ENCODE peak calls at places on chromosomes 7 and 10, in nine cellular contexts. One of them, this sample, is unnamed. For H3K4me1, the result is how much of the 10 kb centered on the place peaks cover.

GRCh38 chr10:77606751-77607150 is 30.9 kb downstream of the KCNMA1 start:
- DNase-seq in spleen: no peak
- DNase-seq in heart left ventricle: no peak
- DNase-seq in CD8-positive, alpha-beta T cell: no peak
- DNase-seq in mammary epithelial cell: peak
- DNase-seq in right atrium auricular region: no peak
- DNase-seq in psoas muscle: no peak
- DNase-seq in left ventricle myocardium inferior: no peak
- DNase-seq in IMR-90: no peak
- DNase-seq in this sample: no peak

GRCh38 chr10:48207853-48208252 is 66.6 kb downstream of the FRMPD2 start:
- DNase-seq in spleen: no peak
- DNase-seq in heart left ventricle: no peak
- DNase-seq in CD8-positive, alpha-beta T cell: no peak
- DNase-seq in mammary epithelial cell: no peak
- DNase-seq in right atrium auricular region: no peak
- DNase-seq in psoas muscle: no peak
- DNase-seq in left ventricle myocardium inferior: no peak
- DNase-seq in IMR-90: no peak
- DNase-seq in this sample: no peak

GRCh38 chr10:103231047-103231551 is 14.6 kb upstream of the RPEL1 start:
- DNase-seq in spleen: no peak
- DNase-seq in heart left ventricle: no peak
- DNase-seq in CD8-positive, alpha-beta T cell: no peak
- DNase-seq in mammary epithelial cell: peak
- DNase-seq in right atrium auricular region: peak
- DNase-seq in psoas muscle: no peak
- DNase-seq in left ventricle myocardium inferior: no peak
- DNase-seq in IMR-90: peak
- DNase-seq in this sample: no peak

GRCh38 chr7:97126483-97127171 is 9.1 kb downstream of the SDHAF3 start:
- DNase-seq in spleen: no peak
- DNase-seq in heart left ventricle: no peak
- DNase-seq in CD8-positive, alpha-beta T cell: no peak
- DNase-seq in mammary epithelial cell: no peak
- DNase-seq in right atrium auricular region: no peak
- DNase-seq in psoas muscle: no peak
- DNase-seq in left ventricle myocardium inferior: no peak
- DNase-seq in IMR-90: peak
- DNase-seq in this sample: no peak

GRCh38 chr7:131328387-131329175 is 905 bp downstream of the MKLN1 start:
- DNase-seq in spleen: no peak
- DNase-seq in heart left ventricle: no peak
- DNase-seq in CD8-positive, alpha-beta T cell: no peak
- DNase-seq in mammary epithelial cell: peak
- DNase-seq in right atrium auricular region: no peak
- DNase-seq in psoas muscle: no peak
- DNase-seq in left ventricle myocardium inferior: no peak
- DNase-seq in IMR-90: peak
- DNase-seq in this sample: no peak

GRCh38 chr7:26993816-26994810 is 101.7 kb downstream of the HOXA1 start:
- DNase-seq in spleen: no peak
- DNase-seq in heart left ventricle: no peak
- DNase-seq in CD8-positive, alpha-beta T cell: no peak
- DNase-seq in mammary epithelial cell: peak
- DNase-seq in right atrium auricular region: no peak
- DNase-seq in psoas muscle: no peak
- DNase-seq in left ventricle myocardium inferior: no peak
- DNase-seq in IMR-90: peak
- DNase-seq in this sample: no peak

GRCh38 chr7:73831656-73832579 is 1.1 kb downstream of the CLDN4 start:
- DNase-seq in spleen: no peak
- DNase-seq in heart left ventricle: no peak
- DNase-seq in CD8-positive, alpha-beta T cell: no peak
- DNase-seq in mammary epithelial cell: peak
- DNase-seq in right atrium auricular region: no peak
- DNase-seq in psoas muscle: no peak
- DNase-seq in left ventricle myocardium inferior: no peak
- DNase-seq in IMR-90: no peak
- DNase-seq in this sample: no peak

GRCh38 chr10:43069597-43069996 is 7.3 kb upstream of the RET start:
- DNase-seq in spleen: peak
- DNase-seq in heart left ventricle: peak
- DNase-seq in CD8-positive, alpha-beta T cell: no peak
- DNase-seq in mammary epithelial cell: no peak
- DNase-seq in right atrium auricular region: no peak
- DNase-seq in psoas muscle: no peak
- DNase-seq in left ventricle myocardium inferior: no peak
- DNase-seq in IMR-90: no peak
- DNase-seq in this sample: no peak

GRCh38 chr7:129772646-129773280 is 161.2 kb downstream of the NRF1 start:
- DNase-seq in spleen: peak
- DNase-seq in heart left ventricle: no peak
- DNase-seq in CD8-positive, alpha-beta T cell: no peak
- DNase-seq in mammary epithelial cell: no peak
- DNase-seq in right atrium auricular region: no peak
- DNase-seq in psoas muscle: no peak
- DNase-seq in left ventricle myocardium inferior: no peak
- DNase-seq in IMR-90: no peak
- DNase-seq in this sample: no peak

GRCh38 chr10:123380491-123381085 is 226.4 kb downstream of the BUB3 start:
- DNase-seq in spleen: no peak
- DNase-seq in heart left ventricle: no peak
- DNase-seq in CD8-positive, alpha-beta T cell: no peak
- DNase-seq in mammary epithelial cell: peak
- DNase-seq in right atrium auricular region: no peak
- DNase-seq in psoas muscle: no peak
- DNase-seq in left ventricle myocardium inferior: no peak
- DNase-seq in IMR-90: no peak
- DNase-seq in this sample: no peak

GRCh38 chr10:22598488-22598887 is 115.9 kb downstream of the PIP4K2A start:
- DNase-seq in spleen: no peak
- DNase-seq in heart left ventricle: no peak
- DNase-seq in CD8-positive, alpha-beta T cell: no peak
- DNase-seq in mammary epithelial cell: no peak
- DNase-seq in right atrium auricular region: no peak
- DNase-seq in psoas muscle: no peak
- DNase-seq in left ventricle myocardium inferior: no peak
- DNase-seq in IMR-90: no peak
- DNase-seq in this sample: no peak

GRCh38 chr7:151440799-151441443 is 980 bp upstream of the CRYGN start:
- DNase-seq in spleen: peak
- DNase-seq in heart left ventricle: no peak
- DNase-seq in CD8-positive, alpha-beta T cell: peak
- DNase-seq in mammary epithelial cell: no peak
- DNase-seq in right atrium auricular region: no peak
- DNase-seq in psoas muscle: no peak
- DNase-seq in left ventricle myocardium inferior: no peak
- DNase-seq in IMR-90: no peak
- DNase-seq in this sample: peak

GRCh38 chr7:19692111-19692828 is 16.6 kb downstream of the POLR1F start:
- DNase-seq in spleen: peak
- DNase-seq in heart left ventricle: no peak
- DNase-seq in CD8-positive, alpha-beta T cell: no peak
- DNase-seq in mammary epithelial cell: no peak
- DNase-seq in right atrium auricular region: no peak
- DNase-seq in psoas muscle: no peak
- DNase-seq in left ventricle myocardium inferior: no peak
- DNase-seq in IMR-90: no peak
- DNase-seq in this sample: no peak

GRCh38 chr7:31648288-31648687 is 38.7 kb upstream of the PPP1R17 start:
- DNase-seq in spleen: no peak
- DNase-seq in heart left ventricle: no peak
- DNase-seq in CD8-positive, alpha-beta T cell: no peak
- DNase-seq in mammary epithelial cell: no peak
- DNase-seq in right atrium auricular region: no peak
- DNase-seq in psoas muscle: no peak
- DNase-seq in left ventricle myocardium inferior: no peak
- DNase-seq in IMR-90: peak
- DNase-seq in this sample: no peak
- TF ChIP-seq CTCF in spleen: no peak
- TF ChIP-seq CTCF in heart left ventricle: peak
- TF ChIP-seq CTCF in CD8-positive, alpha-beta T cell: no peak
- TF ChIP-seq CTCF in mammary epithelial cell: peak
- TF ChIP-seq CTCF in right atrium auricular region: no peak
- TF ChIP-seq CTCF in psoas muscle: no peak
- TF ChIP-seq CTCF in left ventricle myocardium inferior: peak
- TF ChIP-seq CTCF in IMR-90: peak
- TF ChIP-seq CTCF in this sample: no peak

DNA sequence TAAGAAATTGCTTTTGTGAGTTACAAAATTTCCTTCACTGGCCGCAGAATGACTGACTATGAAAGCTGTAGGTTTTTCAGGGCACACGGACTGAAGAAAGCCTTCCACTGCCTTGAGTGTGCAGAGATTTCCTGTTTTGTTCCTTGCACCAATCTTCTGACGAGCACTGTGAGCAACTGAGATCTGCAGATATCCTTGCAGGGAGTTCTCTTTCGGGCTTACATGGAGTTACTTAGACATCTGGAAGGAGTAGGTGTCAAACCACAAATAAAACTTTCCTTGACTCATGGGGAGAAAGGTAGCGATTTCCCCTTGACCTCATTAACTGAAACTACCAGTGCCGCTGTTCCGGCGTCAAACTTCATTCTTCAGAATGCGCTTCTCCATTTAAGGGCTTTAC is 1175.2 kb downstream of the GATA3 start:
- DNase-seq in spleen: no peak
- DNase-seq in heart left ventricle: no peak
- DNase-seq in CD8-positive, alpha-beta T cell: no peak
- DNase-seq in mammary epithelial cell: no peak
- DNase-seq in right atrium auricular region: no peak
- DNase-seq in psoas muscle: no peak
- DNase-seq in left ventricle myocardium inferior: no peak
- DNase-seq in IMR-90: no peak
- DNase-seq in this sample: no peak
- H3K4me3 ChIP-seq in spleen: no peak
- H3K4me3 ChIP-seq in heart left ventricle: no peak
- H3K4me3 ChIP-seq in CD8-positive, alpha-beta T cell: no peak
- H3K4me3 ChIP-seq in mammary epithelial cell: no peak
- H3K4me3 ChIP-seq in right atrium auricular region: no peak
- H3K4me3 ChIP-seq in psoas muscle: no peak
- H3K4me3 ChIP-seq in left ventricle myocardium inferior: no peak
- H3K4me3 ChIP-seq in IMR-90: no peak
- H3K4me3 ChIP-seq in this sample: no peak

DNA sequence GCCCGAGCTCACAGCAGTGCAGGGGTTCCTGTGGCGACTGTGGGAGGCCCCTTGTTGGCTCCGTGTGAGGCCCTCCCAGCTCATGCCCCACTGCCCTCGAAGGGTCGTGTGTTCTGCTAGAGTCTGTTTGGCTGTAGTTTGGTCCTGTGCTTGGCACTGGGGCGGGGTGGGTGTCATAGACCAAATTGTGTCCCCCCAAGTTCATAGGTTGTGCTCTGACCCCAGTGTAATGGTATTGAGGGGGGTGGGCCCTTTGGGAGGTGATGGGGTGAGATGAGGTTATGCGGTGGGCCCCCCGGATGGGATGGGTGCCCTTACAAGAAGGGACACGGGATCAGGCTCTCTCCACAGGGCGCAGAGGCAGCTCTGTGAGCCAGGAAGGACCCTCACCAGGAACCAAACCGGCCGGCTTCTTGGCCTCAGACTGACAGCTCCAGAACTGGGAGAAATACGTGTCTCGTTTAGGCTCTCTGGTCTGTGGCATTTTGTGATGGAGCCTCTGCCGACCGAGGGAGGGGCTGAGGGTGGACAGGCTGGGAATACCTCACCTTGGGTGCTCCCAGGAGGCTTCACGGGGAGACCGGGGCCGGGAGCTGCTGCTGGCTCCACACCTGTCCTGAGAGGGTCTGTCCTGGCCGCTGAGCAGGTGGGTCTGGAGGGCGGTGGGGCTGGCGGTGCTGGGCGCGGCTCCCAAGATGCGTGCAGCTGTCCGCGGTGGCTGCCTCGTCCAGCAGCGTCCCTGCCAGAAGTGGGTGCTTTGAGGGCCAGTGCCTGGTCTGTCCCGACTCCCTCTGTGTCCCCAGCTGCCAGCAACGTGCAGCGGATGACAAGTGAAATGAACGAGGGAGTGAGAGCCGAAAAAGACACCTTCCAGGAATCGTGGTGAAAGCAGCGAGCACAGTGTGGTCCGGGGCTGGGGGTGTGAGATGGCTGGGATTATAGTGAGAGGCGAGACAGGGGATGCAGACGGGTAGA is 89.5 kb downstream of the INPP5A start:
- DNase-seq in spleen: peak
- DNase-seq in heart left ventricle: peak
- DNase-seq in CD8-positive, alpha-beta T cell: no peak
- DNase-seq in mammary epithelial cell: no peak
- DNase-seq in right atrium auricular region: no peak
- DNase-seq in psoas muscle: no peak
- DNase-seq in left ventricle myocardium inferior: peak
- DNase-seq in IMR-90: no peak
- DNase-seq in this sample: no peak
- H3K4me1 ChIP-seq in spleen: under half
- H3K4me1 ChIP-seq in heart left ventricle: half or more
- H3K4me1 ChIP-seq in CD8-positive, alpha-beta T cell: under half
- H3K4me1 ChIP-seq in mammary epithelial cell: under half
- H3K4me1 ChIP-seq in right atrium auricular region: half or more
- H3K4me1 ChIP-seq in psoas muscle: half or more
- H3K4me1 ChIP-seq in left ventricle myocardium inferior: half or more
- H3K4me1 ChIP-seq in IMR-90: under half
- H3K4me1 ChIP-seq in this sample: under half

DNA sequence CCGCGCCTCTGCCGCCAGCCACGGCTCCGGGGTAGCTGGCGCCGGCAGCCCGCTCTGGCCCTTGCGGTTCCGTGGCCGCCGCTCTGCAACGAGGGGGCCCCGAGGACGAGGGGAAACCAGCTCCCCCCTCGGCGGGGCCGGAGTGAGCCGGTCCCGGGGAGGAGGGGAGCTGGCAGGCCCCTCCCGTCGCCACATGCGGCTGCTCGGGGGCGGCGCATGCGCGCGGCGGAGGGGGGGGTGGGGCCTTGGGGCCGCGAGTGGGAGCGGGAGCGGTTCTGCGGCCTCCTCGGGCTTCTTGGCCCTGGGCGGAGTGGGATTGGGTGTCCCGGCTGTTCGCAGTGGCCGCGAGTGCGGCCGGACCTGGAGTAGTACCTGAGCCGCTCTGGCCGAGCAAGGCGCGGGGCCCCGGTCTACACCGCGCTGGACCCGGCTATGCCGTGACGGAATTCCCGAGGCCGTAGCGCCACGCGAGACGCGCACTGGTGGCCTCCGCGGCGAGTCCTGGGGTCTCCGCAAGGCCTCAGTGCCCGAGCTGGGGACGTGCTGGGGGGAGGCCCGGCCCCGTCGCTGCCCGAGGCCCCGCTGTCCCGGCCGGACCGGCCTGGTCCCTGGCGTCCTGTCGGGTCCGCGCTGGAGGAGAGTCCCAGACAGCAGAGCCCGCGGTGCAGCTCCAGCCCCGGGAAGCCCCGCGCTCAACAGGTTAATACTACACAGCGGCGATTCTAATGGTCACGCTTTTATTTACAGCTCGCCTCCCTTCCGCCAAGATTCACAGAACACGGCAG is 483 bp upstream of the PAXIP1 start:
- DNase-seq in spleen: peak
- DNase-seq in heart left ventricle: peak
- DNase-seq in CD8-positive, alpha-beta T cell: peak
- DNase-seq in mammary epithelial cell: peak
- DNase-seq in right atrium auricular region: peak
- DNase-seq in psoas muscle: peak
- DNase-seq in left ventricle myocardium inferior: peak
- DNase-seq in IMR-90: peak
- DNase-seq in this sample: peak
- TF ChIP-seq CTCF in spleen: no peak
- TF ChIP-seq CTCF in heart left ventricle: no peak
- TF ChIP-seq CTCF in CD8-positive, alpha-beta T cell: no peak
- TF ChIP-seq CTCF in mammary epithelial cell: no peak
- TF ChIP-seq CTCF in right atrium auricular region: no peak
- TF ChIP-seq CTCF in psoas muscle: no peak
- TF ChIP-seq CTCF in left ventricle myocardium inferior: no peak
- TF ChIP-seq CTCF in IMR-90: no peak
- TF ChIP-seq CTCF in this sample: no peak

GRCh38 chr7:55498770-55499169 is 73.5 kb downstream of the VOPP1 start:
- DNase-seq in spleen: peak
- DNase-seq in heart left ventricle: no peak
- DNase-seq in CD8-positive, alpha-beta T cell: no peak
- DNase-seq in mammary epithelial cell: no peak
- DNase-seq in right atrium auricular region: no peak
- DNase-seq in psoas muscle: no peak
- DNase-seq in left ventricle myocardium inferior: no peak
- DNase-seq in IMR-90: no peak
- DNase-seq in this sample: peak
- H3K4me3 ChIP-seq in spleen: no peak
- H3K4me3 ChIP-seq in heart left ventricle: no peak
- H3K4me3 ChIP-seq in CD8-positive, alpha-beta T cell: no peak
- H3K4me3 ChIP-seq in mammary epithelial cell: no peak
- H3K4me3 ChIP-seq in right atrium auricular region: no peak
- H3K4me3 ChIP-seq in psoas muscle: no peak
- H3K4me3 ChIP-seq in left ventricle myocardium inferior: no peak
- H3K4me3 ChIP-seq in IMR-90: no peak
- H3K4me3 ChIP-seq in this sample: no peak

This sample was measured in tibial artery.